ENCODE peak calls at places on chromosomes 16 and 17, in eight cellular contexts. One of them, this sample, is unnamed.

GRCh38 chr17:32493581-32494513 is 7.1 kb downstream of the CDK5R1 start:
- DNase-seq in transverse colon: no peak
- DNase-seq in IMR-90: no peak
- DNase-seq in breast epithelium: no peak
- DNase-seq in uterus: no peak
- DNase-seq in adrenal gland: no peak
- DNase-seq in A549: no peak
- DNase-seq in stomach: no peak
- DNase-seq in this sample: no peak

GRCh38 chr16:11219188-11219587 is 36.8 kb downstream of the SOCS1 start:
- DNase-seq in transverse colon: no peak
- DNase-seq in adrenal gland: no peak
- DNase-seq in A549: no peak
- DNase-seq in IMR-90: no peak
- DNase-seq in uterus: no peak
- DNase-seq in breast epithelium: no peak
- DNase-seq in stomach: no peak
- DNase-seq in this sample: no peak

GRCh38 chr16:15829460-15829859 is 27.4 kb downstream of the MYH11 start:
- DNase-seq in IMR-90: peak
- DNase-seq in stomach: peak
- DNase-seq in adrenal gland: peak
- DNase-seq in transverse colon: peak
- DNase-seq in A549: no peak
- DNase-seq in breast epithelium: peak
- DNase-seq in uterus: peak
- DNase-seq in this sample: peak

GRCh38 chr17:39229274-39229913 is 3.6 kb upstream of the STAC2 start:
- DNase-seq in transverse colon: no peak
- DNase-seq in adrenal gland: no peak
- DNase-seq in breast epithelium: no peak
- DNase-seq in A549: no peak
- DNase-seq in uterus: no peak
- DNase-seq in IMR-90: peak
- DNase-seq in stomach: no peak
- DNase-seq in this sample: no peak

GRCh38 chr17:27466748-27467375 is 10.6 kb downstream of the KSR1 start:
- DNase-seq in uterus: no peak
- DNase-seq in IMR-90: no peak
- DNase-seq in A549: no peak
- DNase-seq in transverse colon: no peak
- DNase-seq in breast epithelium: no peak
- DNase-seq in adrenal gland: no peak
- DNase-seq in stomach: no peak
- DNase-seq in this sample: peak

GRCh38 chr17:236641-237405 is 55.4 kb upstream of the DOC2B start:
- DNase-seq in IMR-90: no peak
- DNase-seq in stomach: no peak
- DNase-seq in uterus: no peak
- DNase-seq in adrenal gland: peak
- DNase-seq in breast epithelium: no peak
- DNase-seq in transverse colon: peak
- DNase-seq in A549: no peak
- DNase-seq in this sample: peak

GRCh38 chr17:19410875-19411291 is at the start of gene RNF112:
- DNase-seq in stomach: no peak
- DNase-seq in uterus: no peak
- DNase-seq in IMR-90: peak
- DNase-seq in adrenal gland: peak
- DNase-seq in A549: no peak
- DNase-seq in breast epithelium: no peak
- DNase-seq in transverse colon: no peak
- DNase-seq in this sample: peak

GRCh38 chr16:88453621-88454314 is 688 bp downstream of the ZFPM1 start:
- DNase-seq in IMR-90: no peak
- DNase-seq in breast epithelium: no peak
- DNase-seq in A549: no peak
- DNase-seq in stomach: no peak
- DNase-seq in transverse colon: no peak
- DNase-seq in uterus: no peak
- DNase-seq in adrenal gland: no peak
- DNase-seq in this sample: no peak

DNA sequence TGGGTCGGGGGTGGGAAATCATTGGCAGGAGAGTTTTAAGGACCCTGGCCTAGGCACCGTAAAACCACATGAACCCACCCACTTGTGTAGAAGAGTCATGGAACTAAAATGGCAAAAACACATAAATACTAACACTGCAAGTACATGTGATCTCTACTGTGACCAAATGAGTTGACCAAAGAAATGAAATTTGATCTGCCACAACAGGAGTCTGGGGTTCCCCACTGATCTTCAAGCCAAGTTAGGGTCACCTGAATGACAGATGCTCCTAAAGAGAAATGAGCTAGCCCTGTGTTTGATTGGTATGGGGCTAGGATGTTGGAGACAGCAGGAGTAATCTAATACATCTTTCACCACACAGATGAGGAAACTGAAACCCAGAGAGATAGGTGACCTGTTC is 21.5 kb upstream of the SKAP1 start:
- DNase-seq in transverse colon: no peak
- DNase-seq in uterus: no peak
- DNase-seq in adrenal gland: no peak
- DNase-seq in stomach: no peak
- DNase-seq in IMR-90: no peak
- DNase-seq in breast epithelium: no peak
- DNase-seq in A549: no peak
- DNase-seq in this sample: no peak
- H3K27ac ChIP-seq in transverse colon: no peak
- H3K27ac ChIP-seq in uterus: no peak
- H3K27ac ChIP-seq in adrenal gland: no peak
- H3K27ac ChIP-seq in stomach: no peak
- H3K27ac ChIP-seq in IMR-90: no peak
- H3K27ac ChIP-seq in breast epithelium: no peak
- H3K27ac ChIP-seq in A549: no peak
- H3K27ac ChIP-seq in this sample: no peak

GRCh38 chr17:7579001-7579838 is at the start of gene CD68:
- DNase-seq in IMR-90: peak
- DNase-seq in adrenal gland: peak
- DNase-seq in uterus: peak
- DNase-seq in stomach: peak
- DNase-seq in A549: peak
- DNase-seq in breast epithelium: peak
- DNase-seq in transverse colon: peak
- DNase-seq in this sample: peak
- H3K4me3 ChIP-seq in IMR-90: peak
- H3K4me3 ChIP-seq in adrenal gland: peak
- H3K4me3 ChIP-seq in uterus: no peak
- H3K4me3 ChIP-seq in stomach: peak
- H3K4me3 ChIP-seq in A549: no peak
- H3K4me3 ChIP-seq in breast epithelium: peak
- H3K4me3 ChIP-seq in transverse colon: no peak
- H3K4me3 ChIP-seq in this sample: no peak

GRCh38 chr17:7561028-7561575 is 617 bp upstream of the SENP3 start:
- DNase-seq in breast epithelium: peak
- DNase-seq in IMR-90: peak
- DNase-seq in A549: peak
- DNase-seq in adrenal gland: peak
- DNase-seq in stomach: peak
- DNase-seq in transverse colon: peak
- DNase-seq in uterus: peak
- DNase-seq in this sample: peak
- TF ChIP-seq POLR2A in breast epithelium: no peak
- TF ChIP-seq POLR2A in IMR-90: no peak
- TF ChIP-seq POLR2A in A549: peak
- TF ChIP-seq POLR2A in adrenal gland: no peak
- TF ChIP-seq POLR2A in stomach: no peak
- TF ChIP-seq POLR2A in transverse colon: no peak
- TF ChIP-seq POLR2A in uterus: no peak
- TF ChIP-seq POLR2A in this sample: no peak

DNA sequence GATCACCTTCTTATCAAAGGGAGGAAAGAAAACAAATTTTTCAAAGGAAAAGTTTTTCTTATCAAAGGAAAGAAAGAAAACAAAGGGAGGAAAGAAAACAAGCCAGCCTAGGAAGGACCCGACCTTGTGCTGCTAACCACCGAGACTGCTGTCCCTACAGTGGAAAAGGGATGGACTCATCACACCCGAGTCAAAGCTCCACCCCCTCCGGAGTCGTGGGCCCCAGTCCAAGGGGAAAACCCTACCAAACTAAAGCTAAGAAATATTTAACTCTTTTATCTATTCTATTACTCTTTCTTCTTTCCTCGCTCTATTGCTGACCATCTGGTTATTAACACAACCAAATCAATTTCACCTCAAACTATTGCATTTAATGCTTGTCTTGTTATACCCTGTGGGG is 6.1 kb upstream of the ENDOV start:
- DNase-seq in uterus: no peak
- DNase-seq in stomach: peak
- DNase-seq in adrenal gland: peak
- DNase-seq in A549: no peak
- DNase-seq in breast epithelium: no peak
- DNase-seq in IMR-90: no peak
- DNase-seq in transverse colon: no peak
- DNase-seq in this sample: no peak
- H3K27ac ChIP-seq in uterus: no peak
- H3K27ac ChIP-seq in stomach: no peak
- H3K27ac ChIP-seq in adrenal gland: peak
- H3K27ac ChIP-seq in A549: no peak
- H3K27ac ChIP-seq in breast epithelium: no peak
- H3K27ac ChIP-seq in IMR-90: no peak
- H3K27ac ChIP-seq in transverse colon: no peak
- H3K27ac ChIP-seq in this sample: no peak